ENCODE peak calls at places on chromosomes 5 and 9, in nine cellular contexts. One of them, this sample, is unnamed. For H3K9me3, the result is how much of the 10 kb centered on the place peaks cover.

GRCh38 chr5:126014691-126015090 is 408.5 kb upstream of the GRAMD2B start:
- DNase-seq in psoas muscle: no peak
- DNase-seq in Peyer's patch: no peak
- DNase-seq in SJSA1: no peak
- DNase-seq in NT2/D1: no peak
- DNase-seq in gastrocnemius medialis: no peak
- DNase-seq in T-helper 17 cell: no peak
- DNase-seq in aorta: no peak
- DNase-seq in WERI-Rb-1: no peak
- DNase-seq in this sample: no peak

GRCh38 chr5:107337281-107337680 is 333.5 kb downstream of the EFNA5 start:
- DNase-seq in Peyer's patch: no peak
- DNase-seq in WERI-Rb-1: no peak
- DNase-seq in aorta: no peak
- DNase-seq in SJSA1: no peak
- DNase-seq in psoas muscle: no peak
- DNase-seq in gastrocnemius medialis: no peak
- DNase-seq in NT2/D1: no peak
- DNase-seq in T-helper 17 cell: no peak
- DNase-seq in this sample: peak

GRCh38 chr9:77751341-77752091 is 103.4 kb upstream of the GNA14 start:
- DNase-seq in T-helper 17 cell: no peak
- DNase-seq in Peyer's patch: no peak
- DNase-seq in NT2/D1: peak
- DNase-seq in gastrocnemius medialis: no peak
- DNase-seq in psoas muscle: no peak
- DNase-seq in SJSA1: peak
- DNase-seq in WERI-Rb-1: peak
- DNase-seq in aorta: no peak
- DNase-seq in this sample: no peak

GRCh38 chr9:72557549-72557948 is 36.1 kb downstream of the TMC1 start:
- DNase-seq in SJSA1: peak
- DNase-seq in Peyer's patch: no peak
- DNase-seq in aorta: no peak
- DNase-seq in NT2/D1: peak
- DNase-seq in WERI-Rb-1: no peak
- DNase-seq in T-helper 17 cell: peak
- DNase-seq in gastrocnemius medialis: no peak
- DNase-seq in psoas muscle: peak
- DNase-seq in this sample: peak

GRCh38 chr9:111868475-111868874 is 28.1 kb upstream of the UGCG start:
- DNase-seq in T-helper 17 cell: no peak
- DNase-seq in NT2/D1: no peak
- DNase-seq in SJSA1: no peak
- DNase-seq in WERI-Rb-1: no peak
- DNase-seq in aorta: no peak
- DNase-seq in Peyer's patch: no peak
- DNase-seq in gastrocnemius medialis: no peak
- DNase-seq in psoas muscle: no peak
- DNase-seq in this sample: no peak

GRCh38 chr9:22446950-22447606 is 454 bp downstream of the DMRTA1 start:
- DNase-seq in SJSA1: peak
- DNase-seq in gastrocnemius medialis: peak
- DNase-seq in WERI-Rb-1: peak
- DNase-seq in Peyer's patch: peak
- DNase-seq in NT2/D1: peak
- DNase-seq in T-helper 17 cell: no peak
- DNase-seq in psoas muscle: peak
- DNase-seq in aorta: peak
- DNase-seq in this sample: no peak

GRCh38 chr5:152072076-152072475 is 147.4 kb upstream of the GLRA1 start:
- DNase-seq in SJSA1: no peak
- DNase-seq in gastrocnemius medialis: no peak
- DNase-seq in psoas muscle: no peak
- DNase-seq in T-helper 17 cell: no peak
- DNase-seq in Peyer's patch: no peak
- DNase-seq in NT2/D1: no peak
- DNase-seq in aorta: no peak
- DNase-seq in WERI-Rb-1: no peak
- DNase-seq in this sample: no peak

GRCh38 chr5:76378355-76378754 is 24.7 kb upstream of the IQGAP2 start:
- DNase-seq in WERI-Rb-1: no peak
- DNase-seq in Peyer's patch: no peak
- DNase-seq in psoas muscle: no peak
- DNase-seq in T-helper 17 cell: no peak
- DNase-seq in aorta: no peak
- DNase-seq in SJSA1: no peak
- DNase-seq in gastrocnemius medialis: no peak
- DNase-seq in NT2/D1: no peak
- DNase-seq in this sample: no peak

GRCh38 chr5:43120720-43121564 is at the start of gene ZNF131:
- DNase-seq in T-helper 17 cell: peak
- DNase-seq in gastrocnemius medialis: peak
- DNase-seq in SJSA1: peak
- DNase-seq in WERI-Rb-1: peak
- DNase-seq in aorta: peak
- DNase-seq in psoas muscle: peak
- DNase-seq in Peyer's patch: peak
- DNase-seq in NT2/D1: peak
- DNase-seq in this sample: peak

GRCh38 chr9:114120192-114121014 is 21.3 kb upstream of the KIF12 start:
- DNase-seq in Peyer's patch: no peak
- DNase-seq in WERI-Rb-1: no peak
- DNase-seq in T-helper 17 cell: no peak
- DNase-seq in psoas muscle: no peak
- DNase-seq in SJSA1: no peak
- DNase-seq in aorta: no peak
- DNase-seq in gastrocnemius medialis: no peak
- DNase-seq in NT2/D1: no peak
- DNase-seq in this sample: no peak

GRCh38 chr5:74648835-74649286 is 8.3 kb upstream of the ENC1 start:
- DNase-seq in T-helper 17 cell: no peak
- DNase-seq in gastrocnemius medialis: no peak
- DNase-seq in Peyer's patch: no peak
- DNase-seq in NT2/D1: no peak
- DNase-seq in psoas muscle: no peak
- DNase-seq in WERI-Rb-1: no peak
- DNase-seq in SJSA1: peak
- DNase-seq in aorta: no peak
- DNase-seq in this sample: no peak

GRCh38 chr9:99635032-99635431 is 186.7 kb upstream of the NR4A3 start:
- DNase-seq in WERI-Rb-1: no peak
- DNase-seq in T-helper 17 cell: no peak
- DNase-seq in Peyer's patch: no peak
- DNase-seq in psoas muscle: no peak
- DNase-seq in aorta: no peak
- DNase-seq in gastrocnemius medialis: no peak
- DNase-seq in SJSA1: no peak
- DNase-seq in NT2/D1: peak
- DNase-seq in this sample: no peak

GRCh38 chr5:66417681-66418248 is 178.4 kb upstream of the MAST4 start:
- DNase-seq in WERI-Rb-1: no peak
- DNase-seq in aorta: no peak
- DNase-seq in gastrocnemius medialis: no peak
- DNase-seq in Peyer's patch: no peak
- DNase-seq in NT2/D1: no peak
- DNase-seq in T-helper 17 cell: no peak
- DNase-seq in SJSA1: no peak
- DNase-seq in psoas muscle: no peak
- DNase-seq in this sample: no peak

GRCh38 chr9:4382722-4383317 is 83.0 kb upstream of the GLIS3 start:
- DNase-seq in T-helper 17 cell: no peak
- DNase-seq in WERI-Rb-1: no peak
- DNase-seq in psoas muscle: no peak
- DNase-seq in NT2/D1: peak
- DNase-seq in Peyer's patch: no peak
- DNase-seq in SJSA1: peak
- DNase-seq in aorta: no peak
- DNase-seq in gastrocnemius medialis: no peak
- DNase-seq in this sample: no peak

GRCh38 chr5:65391591-65391990 is 90.1 kb downstream of the ADAMTS6 start:
- DNase-seq in gastrocnemius medialis: no peak
- DNase-seq in aorta: no peak
- DNase-seq in Peyer's patch: no peak
- DNase-seq in T-helper 17 cell: no peak
- DNase-seq in psoas muscle: no peak
- DNase-seq in WERI-Rb-1: no peak
- DNase-seq in SJSA1: no peak
- DNase-seq in NT2/D1: no peak
- DNase-seq in this sample: no peak

GRCh38 chr5:10726913-10727517 is 34.0 kb downstream of the DAP start:
- DNase-seq in T-helper 17 cell: no peak
- DNase-seq in gastrocnemius medialis: no peak
- DNase-seq in Peyer's patch: no peak
- DNase-seq in NT2/D1: no peak
- DNase-seq in aorta: no peak
- DNase-seq in WERI-Rb-1: no peak
- DNase-seq in SJSA1: peak
- DNase-seq in psoas muscle: no peak
- DNase-seq in this sample: no peak

GRCh38 chr9:116421006-116421538 is 266.0 kb upstream of the TRIM32 start:
- DNase-seq in gastrocnemius medialis: no peak
- DNase-seq in psoas muscle: no peak
- DNase-seq in aorta: no peak
- DNase-seq in NT2/D1: no peak
- DNase-seq in T-helper 17 cell: no peak
- DNase-seq in SJSA1: no peak
- DNase-seq in WERI-Rb-1: no peak
- DNase-seq in Peyer's patch: no peak
- DNase-seq in this sample: no peak

GRCh38 chr9:116411506-116411905 is 257.9 kb downstream of the PAPPA start:
- DNase-seq in gastrocnemius medialis: no peak
- DNase-seq in psoas muscle: no peak
- DNase-seq in Peyer's patch: no peak
- DNase-seq in WERI-Rb-1: no peak
- DNase-seq in NT2/D1: no peak
- DNase-seq in T-helper 17 cell: no peak
- DNase-seq in aorta: no peak
- DNase-seq in SJSA1: no peak
- DNase-seq in this sample: no peak

GRCh38 chr9:116417464-116417863 is 263.9 kb downstream of the PAPPA start:
- DNase-seq in NT2/D1: no peak
- DNase-seq in WERI-Rb-1: no peak
- DNase-seq in psoas muscle: no peak
- DNase-seq in T-helper 17 cell: no peak
- DNase-seq in aorta: no peak
- DNase-seq in SJSA1: no peak
- DNase-seq in gastrocnemius medialis: no peak
- DNase-seq in Peyer's patch: no peak
- DNase-seq in this sample: no peak

GRCh38 chr9:116414374-116414773 is 260.8 kb downstream of the PAPPA start:
- DNase-seq in psoas muscle: no peak
- DNase-seq in T-helper 17 cell: no peak
- DNase-seq in NT2/D1: no peak
- DNase-seq in aorta: no peak
- DNase-seq in Peyer's patch: no peak
- DNase-seq in SJSA1: no peak
- DNase-seq in gastrocnemius medialis: no peak
- DNase-seq in WERI-Rb-1: no peak
- DNase-seq in this sample: no peak

DNA sequence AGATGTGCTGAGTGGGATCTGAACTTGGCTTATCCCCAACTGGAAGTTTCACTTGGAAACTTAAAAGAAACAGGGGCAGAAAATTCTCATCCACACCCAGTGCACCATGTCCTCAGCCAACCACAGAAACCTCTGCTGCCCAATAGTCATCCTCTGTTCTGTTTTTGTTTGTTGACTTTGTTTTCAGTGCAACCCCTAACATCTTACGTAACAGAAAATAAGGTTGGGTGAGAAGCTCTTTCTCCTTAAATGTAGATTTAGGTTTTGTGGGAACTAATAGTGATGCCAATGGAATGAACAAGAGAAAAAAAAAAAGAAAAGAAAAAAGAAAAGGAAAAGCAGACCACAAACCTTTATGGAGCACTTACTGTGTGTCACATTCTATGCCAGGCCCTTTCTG is 262.8 kb downstream of the PAPPA start:
- DNase-seq in Peyer's patch: no peak
- DNase-seq in NT2/D1: no peak
- DNase-seq in WERI-Rb-1: no peak
- DNase-seq in psoas muscle: no peak
- DNase-seq in gastrocnemius medialis: no peak
- DNase-seq in aorta: no peak
- DNase-seq in SJSA1: peak
- DNase-seq in T-helper 17 cell: no peak
- DNase-seq in this sample: no peak
- H3K9me3 ChIP-seq in Peyer's patch: under half
- H3K9me3 ChIP-seq in NT2/D1: under half
- H3K9me3 ChIP-seq in WERI-Rb-1: under half
- H3K9me3 ChIP-seq in psoas muscle: under half
- H3K9me3 ChIP-seq in gastrocnemius medialis: under half
- H3K9me3 ChIP-seq in aorta: under half
- H3K9me3 ChIP-seq in SJSA1: under half
- H3K9me3 ChIP-seq in T-helper 17 cell: under half
- H3K9me3 ChIP-seq in this sample: under half

GRCh38 chr5:83148370-83148769 is 71.0 kb downstream of the XRCC4 start:
- DNase-seq in SJSA1: no peak
- DNase-seq in gastrocnemius medialis: no peak
- DNase-seq in T-helper 17 cell: no peak
- DNase-seq in psoas muscle: no peak
- DNase-seq in WERI-Rb-1: no peak
- DNase-seq in Peyer's patch: no peak
- DNase-seq in aorta: no peak
- DNase-seq in NT2/D1: no peak
- DNase-seq in this sample: no peak
- H3K9me3 ChIP-seq in SJSA1: under half
- H3K9me3 ChIP-seq in gastrocnemius medialis: under half
- H3K9me3 ChIP-seq in T-helper 17 cell: under half
- H3K9me3 ChIP-seq in psoas muscle: under half
- H3K9me3 ChIP-seq in WERI-Rb-1: under half
- H3K9me3 ChIP-seq in Peyer's patch: under half
- H3K9me3 ChIP-seq in aorta: under half
- H3K9me3 ChIP-seq in NT2/D1: under half
- H3K9me3 ChIP-seq in this sample: under half

GRCh38 chr9:117000196-117000723 is 313.2 kb downstream of the TRIM32 start:
- DNase-seq in Peyer's patch: no peak
- DNase-seq in WERI-Rb-1: no peak
- DNase-seq in NT2/D1: no peak
- DNase-seq in psoas muscle: no peak
- DNase-seq in SJSA1: no peak
- DNase-seq in gastrocnemius medialis: no peak
- DNase-seq in T-helper 17 cell: no peak
- DNase-seq in aorta: no peak
- DNase-seq in this sample: no peak
- H3K9me3 ChIP-seq in Peyer's patch: under half
- H3K9me3 ChIP-seq in WERI-Rb-1: under half
- H3K9me3 ChIP-seq in NT2/D1: under half
- H3K9me3 ChIP-seq in psoas muscle: under half
- H3K9me3 ChIP-seq in SJSA1: under half
- H3K9me3 ChIP-seq in gastrocnemius medialis: under half
- H3K9me3 ChIP-seq in T-helper 17 cell: under half
- H3K9me3 ChIP-seq in aorta: under half
- H3K9me3 ChIP-seq in this sample: under half

DNA sequence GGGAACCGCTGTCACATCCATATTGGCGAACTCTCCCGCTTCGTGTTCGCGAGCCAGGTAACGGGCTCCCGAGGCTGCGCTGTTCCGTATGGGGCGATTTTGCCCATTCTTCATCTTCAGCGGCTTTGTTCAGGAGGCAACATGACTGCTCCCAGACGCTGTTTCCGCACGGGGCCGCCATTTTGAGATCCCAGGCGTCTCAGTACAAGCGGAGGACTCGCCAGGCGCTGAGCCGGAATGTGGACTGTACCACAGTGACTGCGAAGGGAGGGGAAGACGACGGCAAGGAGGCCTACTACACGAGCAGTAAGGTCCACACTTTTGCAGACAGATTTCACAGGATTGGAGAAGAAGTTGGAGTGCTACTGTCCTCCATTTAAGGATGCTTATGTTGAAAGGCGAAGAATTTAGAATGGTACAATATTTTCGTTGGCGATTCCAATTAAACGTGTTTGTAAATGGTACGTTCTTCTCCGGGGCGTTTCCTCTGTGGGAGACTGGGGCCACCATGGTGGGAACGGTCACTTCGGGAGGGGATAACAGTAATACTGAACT is 41.6 kb upstream of the ZNF300 start:
- DNase-seq in psoas muscle: peak
- DNase-seq in SJSA1: no peak
- DNase-seq in gastrocnemius medialis: peak
- DNase-seq in Peyer's patch: peak
- DNase-seq in T-helper 17 cell: no peak
- DNase-seq in aorta: peak
- DNase-seq in WERI-Rb-1: peak
- DNase-seq in NT2/D1: no peak
- DNase-seq in this sample: no peak
- H3K9me3 ChIP-seq in psoas muscle: half or more
- H3K9me3 ChIP-seq in SJSA1: under half
- H3K9me3 ChIP-seq in gastrocnemius medialis: under half
- H3K9me3 ChIP-seq in Peyer's patch: under half
- H3K9me3 ChIP-seq in T-helper 17 cell: under half
- H3K9me3 ChIP-seq in aorta: under half
- H3K9me3 ChIP-seq in WERI-Rb-1: under half
- H3K9me3 ChIP-seq in NT2/D1: under half
- H3K9me3 ChIP-seq in this sample: under half